ENCODE peak calls at places on chromosomes 7 and 10, in four cellular contexts. L is AG09309; Q is naive thymus-derived CD8-positive, alpha-beta T cell; Y is cardiac fibroblast. U is an unnamed sample.

GRCh38 chr10:52491246-52492000 is 177.3 kb downstream of the DKK1 start:
- DNase-seq in Q (no peak), L (no peak), Y (peak), U (no peak)

GRCh38 chr10:59805043-59805442 is 51.8 kb upstream of the MRLN start:
- DNase-seq in Y (peak), Q (no peak), L (no peak), U (peak)

GRCh38 chr10:44863344-44864041 is 47.6 kb upstream of the TMEM72 start:
- DNase-seq in Y (no peak), Q (no peak), L (no peak), U (no peak)

GRCh38 chr7:158377800-158378623 is 209.6 kb downstream of the PTPRN2 start:
- DNase-seq in L (no peak), Q (no peak), Y (no peak), U (no peak)

GRCh38 chr7:127536426-127537152 is 48.8 kb downstream of the GCC1 start:
- DNase-seq in Y (no peak), L (no peak), Q (no peak), U (no peak)

GRCh38 chr7:99669782-99670181 is 10.0 kb downstream of the CYP3A5 start:
- DNase-seq in Y (no peak), Q (no peak), L (no peak), U (no peak)

GRCh38 chr10:130360826-130361311 is 224.7 kb downstream of the GLRX3 start:
- DNase-seq in Y (no peak), Q (no peak), L (no peak), U (no peak)

GRCh38 chr7:146655928-146656797 is 539.6 kb downstream of the CNTNAP2 start:
- DNase-seq in Y (no peak), L (no peak), Q (no peak), U (no peak)

GRCh38 chr10:8985651-8986050 is 931.2 kb downstream of the GATA3 start:
- DNase-seq in L (no peak), Y (no peak), Q (no peak), U (no peak)

GRCh38 chr10:70035531-70035930 is 17.1 kb upstream of the MACROH2A2 start:
- DNase-seq in Q (no peak), Y (no peak), L (no peak), U (no peak)

GRCh38 chr7:43572516-43573049 is 10.3 kb upstream of the STK17A start:
- DNase-seq in Q (no peak), L (peak), Y (peak), U (peak)

GRCh38 chr10:78505657-78506056 is 472.0 kb downstream of the RPS24 start:
- DNase-seq in Y (peak), Q (no peak), L (no peak), U (no peak)

GRCh38 chr10:35089641-35090161 is 440 bp downstream of the CUL2 start:
- DNase-seq in Y (peak), Q (no peak), L (no peak), U (peak)

GRCh38 chr7:66920256-66920655 is 769 bp upstream of the TMEM248 start:
- DNase-seq in L (no peak), Q (no peak), Y (no peak), U (no peak)

GRCh38 chr10:6140141-6140841 is 51.5 kb downstream of the RBM17 start:
- DNase-seq in Q (no peak), Y (no peak), L (no peak), U (peak)

GRCh38 chr7:101553018-101553770 is 75.9 kb downstream of the MYL10 start:
- DNase-seq in Y (no peak), L (no peak), Q (peak), U (no peak)

GRCh38 chr7:27921081-27921836 is 181.3 kb downstream of the TAX1BP1 start:
- DNase-seq in Y (peak), Q (no peak), L (peak), U (peak)

GRCh38 chr7:47402941-47403340 is 179.0 kb downstream of the TNS3 start:
- DNase-seq in Q (no peak), L (no peak), Y (no peak), U (no peak)

GRCh38 chr7:6338551-6339274 is 66.3 kb upstream of the CYTH3 start:
- DNase-seq in L (no peak), Y (no peak), Q (no peak), U (no peak)

GRCh38 chr10:99172130-99172738 is 63.4 kb downstream of the HPSE2 start:
- DNase-seq in L (no peak), Q (no peak), Y (peak), U (peak)

GRCh38 chr7:135684134-135684533 is 21.8 kb downstream of the STMP1 start:
- DNase-seq in Q (no peak), L (no peak), Y (peak), U (no peak)

GRCh38 chr10:5042922-5043321 is 39.3 kb upstream of the AKR1C2 start:
- DNase-seq in L (no peak), Q (no peak), Y (no peak), U (no peak)

GRCh38 chr7:122430710-122431109 is 126.2 kb upstream of the FEZF1 start:
- DNase-seq in Y (peak), Q (no peak), L (no peak), U (no peak)

GRCh38 chr10:13959443-13960359 is 371.0 kb downstream of the FRMD4A start:
- DNase-seq in Q (no peak), L (no peak), Y (no peak), U (no peak)

GRCh38 chr10:130392031-130392430 is 255.8 kb downstream of the GLRX3 start:
- DNase-seq in Y (no peak), L (no peak), Q (no peak), U (no peak)

GRCh38 chr10:66916030-66916429 is 9.8 kb upstream of the LRRTM3 start:
- DNase-seq in L (no peak), Y (peak), Q (no peak), U (no peak)

GRCh38 chr10:80158598-80159127 is 26.1 kb downstream of the PLAC9 start:
- DNase-seq in L (peak), Q (no peak), Y (peak), U (no peak)

GRCh38 chr7:23863209-23863798 is 153.3 kb downstream of the STK31 start:
- DNase-seq in L (peak), Y (peak), Q (no peak), U (peak)

GRCh38 chr7:20075992-20076813 is 141.0 kb downstream of the MACC1 start:
- DNase-seq in Q (no peak), L (peak), Y (no peak), U (no peak)

U was measured in DND-41.